ENCODE peak calls at places on chromosomes 6 and 20, in seven cellular contexts. X is HEK293T; R is AG08395; Y is activated CD8-positive, alpha-beta T cell treated with anti-CD3 and anti-CD28 coated beads, Interleukin-2, amount 10 ng/mL, durations not matched to agents 7 days and 5 days; U is WTC11; F is activated T-helper 1 cell treated with anti-CD3 and anti-CD28 coated beads, Interleukin-12 subunit alpha, Interleukin-12 subunit beta, Interleukin-2, Interleukin-4 antibody, amounts not matched to agents 30 ng/mL and 10 ng/mL and 1 ng/mL, durations not matched to agents 14 hours and 24 hours and 36 hours; A is SW 1271. L is an unnamed sample.

GRCh38 chr20:23086931-23087411 is 847 bp upstream of the CD93 start:
- DNase-seq in X (no peak), R (no peak), Y (no peak), U (no peak), F (no peak), A (no peak), L (no peak)

GRCh38 chr6:84606860-84607259 is 157.5 kb downstream of the TBX18 start:
- DNase-seq in X (no peak), R (no peak), Y (no peak), U (no peak), F (no peak), A (no peak), L (no peak)

GRCh38 chr6:39294899-39295298 is 19.3 kb downstream of the KCNK17 start:
- DNase-seq in X (no peak), R (no peak), Y (no peak), U (no peak), F (no peak), A (no peak), L (no peak)

GRCh38 chr20:46967647-46968046 is 73.0 kb downstream of the EYA2 start:
- DNase-seq in X (no peak), R (no peak), Y (no peak), U (no peak), F (no peak), A (no peak), L (no peak)

GRCh38 chr20:34111057-34111711 is 859 bp downstream of the EIF2S2 start:
- DNase-seq in X (no peak), R (peak), Y (no peak), U (no peak), F (no peak), A (peak), L (peak)

GRCh38 chr6:117483645-117484016 is 1.2 kb downstream of the DCBLD1 start:
- DNase-seq in X (peak), R (peak), Y (no peak), U (no peak), F (no peak), A (peak), L (no peak)

GRCh38 chr6:170080828-170081368 is 210.0 kb downstream of the DLL1 start:
- DNase-seq in X (no peak), R (no peak), Y (no peak), U (no peak), F (no peak), A (no peak), L (no peak)

GRCh38 chr20:53748821-53749402 is 155.3 kb upstream of the ZNF217 start:
- DNase-seq in X (no peak), R (no peak), Y (peak), U (no peak), F (no peak), A (peak), L (peak)

GRCh38 chr20:48722002-48722731 is 105.6 kb downstream of the PREX1 start:
- DNase-seq in X (no peak), R (peak), Y (no peak), U (no peak), F (no peak), A (no peak), L (no peak)

GRCh38 chr6:89007209-89008001 is 44.0 kb upstream of the RNGTT start:
- DNase-seq in X (no peak), R (no peak), Y (no peak), U (no peak), F (no peak), A (no peak), L (no peak)

GRCh38 chr20:1998193-1998520 is 4.3 kb upstream of the PDYN start:
- DNase-seq in X (no peak), R (no peak), Y (no peak), U (no peak), F (no peak), A (no peak), L (no peak)

GRCh38 chr6:28907394-28907793 is 16.4 kb downstream of the TRIM27 start:
- DNase-seq in X (no peak), R (no peak), Y (no peak), U (no peak), F (no peak), A (no peak), L (no peak)

GRCh38 chr6:146968041-146968760 is 236.0 kb upstream of the STXBP5 start:
- DNase-seq in X (no peak), R (peak), Y (no peak), U (no peak), F (no peak), A (peak), L (no peak)

GRCh38 chr6:51927450-51927849 is 160.0 kb downstream of the PKHD1 start:
- DNase-seq in X (no peak), R (no peak), Y (no peak), U (no peak), F (no peak), A (no peak), L (no peak)

GRCh38 chr20:6053776-6054688 is at the start of gene LRRN4:
- DNase-seq in X (no peak), R (no peak), Y (no peak), U (peak), F (no peak), A (no peak), L (no peak)

GRCh38 chr20:12728782-12729181 is 280.0 kb upstream of the SPTLC3 start:
- DNase-seq in X (no peak), R (no peak), Y (no peak), U (no peak), F (no peak), A (no peak), L (no peak)

GRCh38 chr20:19274001-19274400 is 61.6 kb downstream of the SLC24A3 start:
- DNase-seq in X (no peak), R (no peak), Y (no peak), U (no peak), F (no peak), A (no peak), L (no peak)

GRCh38 chr20:35742741-35743523 is 872 bp upstream of the RBM39 start:
- DNase-seq in X (no peak), R (no peak), Y (peak), U (no peak), F (no peak), A (peak), L (no peak)

GRCh38 chr20:20184149-20184548 is 131.8 kb downstream of the CFAP61 start:
- DNase-seq in X (no peak), R (no peak), Y (peak), U (peak), F (no peak), A (no peak), L (peak)

GRCh38 chr20:49104365-49104648 is 58.2 kb downstream of the CSE1L start:
- DNase-seq in X (no peak), R (no peak), Y (no peak), U (peak), F (no peak), A (no peak), L (no peak)

GRCh38 chr20:22958390-22958789 is 76.7 kb upstream of the SSTR4 start:
- DNase-seq in X (no peak), R (no peak), Y (no peak), U (no peak), F (no peak), A (no peak), L (no peak)

L was measured in DND-41.